ENCODE peak calls at places on chromosomes 16 and 17, in four cellular contexts. R is H1, O is K562, F is HepG2. P is an unnamed sample.

GRCh38 chr17:21176996-21177395 is 37.0 kb downstream of the TMEM11 start:
- DNase-seq in R (no peak), O (no peak), F (no peak), P (no peak)

GRCh38 chr16:86993426-86994110 is 323.6 kb downstream of the C16orf95 start:
- DNase-seq in R (no peak), O (no peak), F (no peak), P (no peak)

GRCh38 chr17:65455972-65456343 is 105.5 kb downstream of the AXIN2 start:
- DNase-seq in R (peak; percentile 48), O (no peak), F (peak; percentile 45), P (no peak)

GRCh38 chr16:28863929-28864886 is 565 bp downstream of the SH2B1 start:
- DNase-seq in R (no peak), O (peak; percentile 41), F (no peak), P (no peak)

GRCh38 chr17:74641224-74641948 is 17.8 kb upstream of the CD300E start:
- DNase-seq in R (no peak), O (no peak), F (no peak), P (no peak)

GRCh38 chr17:15457723-15458094 is 9.7 kb downstream of the CDRT4 start:
- DNase-seq in R (no peak), O (no peak), F (no peak), P (no peak)

GRCh38 chr16:28932339-28933141 is 769 bp downstream of the CD19 start:
- DNase-seq in R (no peak), O (no peak), F (no peak), P (no peak)

GRCh38 chr17:2082003-2082862 is 27.3 kb downstream of the HIC1 start:
- DNase-seq in R (no peak), O (no peak), F (no peak), P (no peak)

GRCh38 chr16:25033852-25034251 is 18.7 kb upstream of the ARHGAP17 start:
- DNase-seq in R (no peak), O (no peak), F (no peak), P (no peak)

GRCh38 chr17:42121066-42121769 is at the start of gene KAT2A:
- DNase-seq in R (peak; percentile 86), O (peak; percentile 95), F (peak; percentile 73), P (peak; percentile 53)

GRCh38 chr17:45794840-45795239 is 10.7 kb downstream of the CRHR1 start:
- DNase-seq in R (no peak), O (peak; percentile 18), F (no peak), P (no peak)

GRCh38 chr16:57797526-57798266 is 4.6 kb downstream of the KIFC3 start:
- DNase-seq in R (peak; percentile 81), O (no peak), F (peak; percentile 91), P (no peak)

GRCh38 chr16:25034916-25035315 is 19.7 kb upstream of the ARHGAP17 start:
- DNase-seq in R (no peak), O (no peak), F (no peak), P (no peak)

GRCh38 chr16:48562475-48562874 is 47.5 kb downstream of the N4BP1 start:
- DNase-seq in R (no peak), O (no peak), F (no peak), P (no peak)

GRCh38 chr17:69501591-69502468 is 87.3 kb downstream of the MAP2K6 start:
- DNase-seq in R (no peak), O (no peak), F (peak; percentile 78), P (no peak)

GRCh38 chr16:65845466-65846209 is 520.9 kb upstream of the CDH5 start:
- DNase-seq in R (no peak), O (no peak), F (no peak), P (no peak)

GRCh38 chr17:63382826-63383225 is 63.3 kb downstream of the CYB561 start:
- DNase-seq in R (no peak), O (no peak), F (no peak), P (no peak)

GRCh38 chr16:12229759-12230594 is 253.4 kb downstream of the SNX29 start:
- DNase-seq in R (no peak), O (no peak), F (peak; percentile 46), P (no peak)

GRCh38 chr16:74309789-74310781 is 13.5 kb downstream of the PSMD7 start:
- DNase-seq in R (no peak), O (peak; percentile 59), F (peak; percentile 62), P (peak; percentile 41)

GRCh38 chr16:14005335-14005734 is 65.8 kb upstream of the MRTFB start:
- DNase-seq in R (no peak), O (no peak), F (no peak), P (no peak)

GRCh38 chr17:10278218-10278617 is 79.8 kb upstream of the GAS7 start:
- DNase-seq in R (no peak), O (peak; percentile 6), F (no peak), P (no peak)

GRCh38 chr16:57087003-57087402 is 5.4 kb upstream of the CPNE2 start:
- DNase-seq in R (no peak), O (no peak), F (no peak), P (no peak)

GRCh38 chr16:69814561-69814960 is 52.4 kb downstream of the WWP2 start:
- DNase-seq in R (no peak), O (no peak), F (peak; percentile 62), P (no peak)
- TF ChIP-seq FOSL1 in R (no peak), O (no peak), F (no peak), P (no peak)

GRCh38 chr16:89624775-89625761 is 11.6 kb downstream of the DPEP1 start:
- DNase-seq in R (no peak), O (no peak), F (peak; percentile 73), P (no peak)

GRCh38 chr16:89620406-89620841 is 7.0 kb downstream of the DPEP1 start:
- DNase-seq in R (no peak), O (no peak), F (no peak), P (no peak)

GRCh38 chr16:89621698-89622409 is 8.4 kb downstream of the DPEP1 start:
- DNase-seq in R (no peak), O (no peak), F (peak; percentile 68), P (no peak)

GRCh38 chr16:89621136-89621697 is 7.8 kb downstream of the DPEP1 start:
- DNase-seq in R (no peak), O (no peak), F (no peak), P (no peak)

DNA sequence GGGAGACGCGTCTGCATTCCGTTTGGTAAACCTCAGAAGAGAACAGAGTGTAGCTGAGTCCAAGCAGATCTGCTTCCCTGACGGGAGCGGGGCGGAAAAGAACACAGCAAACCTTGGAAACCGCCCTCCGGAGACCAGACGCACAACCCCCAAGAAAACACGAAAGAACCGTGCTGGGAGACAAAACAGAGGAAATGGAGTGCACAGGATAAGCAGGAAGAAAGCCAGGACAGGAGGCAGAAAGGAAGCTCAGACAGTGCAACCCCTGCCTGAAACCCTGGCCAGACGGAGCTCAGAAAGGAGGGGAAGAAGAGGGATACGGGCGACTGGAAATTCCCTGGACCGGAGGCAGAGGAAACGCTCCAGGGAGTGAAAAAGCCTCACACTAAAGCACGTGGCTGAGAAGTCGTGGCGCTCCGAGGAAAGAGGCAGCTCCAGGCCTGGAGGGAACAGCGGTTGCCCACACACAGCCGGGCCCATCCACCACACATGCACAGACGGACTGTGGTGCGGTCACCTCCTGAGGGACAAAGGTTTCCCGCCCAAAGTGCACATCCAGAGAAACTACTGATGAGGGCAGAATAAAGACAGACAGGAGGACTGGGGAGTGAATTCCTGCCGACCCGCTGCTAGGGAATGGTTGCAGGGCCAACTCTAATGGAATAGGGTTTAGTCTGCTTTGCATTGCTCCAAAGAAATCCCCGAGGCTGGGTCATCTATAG is 10.2 kb downstream of the DPEP1 start:
- DNase-seq in R (no peak), O (no peak), F (peak; percentile 40), P (no peak)
- TF ChIP-seq EZH2 in R (no peak), O (no peak), F (no peak), P (no peak)

GRCh38 chr17:8466466-8466865 is 30.8 kb downstream of the NDEL1 start:
- DNase-seq in R (no peak), O (no peak), F (no peak), P (no peak)
- TF ChIP-seq FOSL1 in R (no peak), O (no peak), F (no peak), P (no peak)

DNA sequence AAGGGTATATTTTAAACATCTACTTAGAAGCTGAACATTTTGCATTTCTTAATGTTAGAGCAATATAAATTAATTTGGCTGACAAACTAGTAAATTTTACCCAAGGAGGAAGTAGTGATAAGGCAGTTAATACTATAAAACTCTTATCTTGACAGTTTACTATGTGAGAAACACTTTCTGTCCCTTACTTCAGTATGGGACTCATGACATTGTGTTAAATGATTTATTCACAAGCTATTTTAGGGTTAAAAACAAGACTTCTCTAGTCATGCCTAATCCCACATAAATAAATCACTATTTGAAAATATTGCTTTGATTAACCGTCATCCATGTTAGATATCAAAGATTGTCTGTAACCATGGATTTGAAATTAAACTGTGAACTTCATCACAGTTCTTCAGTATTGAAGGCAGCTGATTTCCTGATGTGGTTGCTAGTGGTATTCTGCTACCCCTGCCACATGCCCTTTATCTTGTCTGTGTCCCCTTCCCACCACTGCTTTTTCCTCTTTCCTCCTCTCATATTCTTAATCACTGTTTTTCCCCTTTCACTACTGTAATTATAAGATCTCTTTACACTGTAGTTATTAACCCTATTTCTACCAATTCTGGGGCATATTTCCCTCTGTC is 95.4 kb downstream of the STXBP4 start:
- DNase-seq in R (no peak), O (no peak), F (no peak), P (no peak)
- TF ChIP-seq EZH2 in R (no peak), O (no peak), F (no peak), P (no peak)

GRCh38 chr16:53968896-53969295 is 264.9 kb downstream of the FTO start:
- DNase-seq in R (no peak), O (no peak), F (no peak), P (no peak)
- TF ChIP-seq FOSL1 in R (no peak), O (no peak), F (no peak), P (no peak)

GRCh38 chr17:79814624-79814965 is 17.7 kb upstream of the CBX8 start:
- DNase-seq in R (no peak), O (no peak), F (no peak), P (no peak)

GRCh38 chr17:79818026-79818758 is 21.0 kb downstream of the CBX4 start:
- DNase-seq in R (no peak), O (peak; percentile 62), F (no peak), P (no peak)

GRCh38 chr17:79813826-79814623 is 17.1 kb upstream of the CBX8 start:
- DNase-seq in R (peak; percentile 78), O (no peak), F (no peak), P (no peak)

GRCh38 chr17:79814966-79815835 is 18.3 kb upstream of the CBX8 start:
- DNase-seq in R (peak; percentile 75), O (no peak), F (no peak), P (no peak)

GRCh38 chr17:79815836-79816371 is 19.0 kb upstream of the CBX8 start:
- DNase-seq in R (peak; percentile 61), O (no peak), F (no peak), P (no peak)
- TF ChIP-seq EZH2 in R (peak; percentile 97), O (no peak), F (no peak), P (no peak)

P was measured in HCT116.